ENCODE peak calls at places on chromosomes 12 and 14, in six cellular contexts. One of them, this sample, is unnamed. For H3K4me1, the result is how much of the 10 kb centered on the place peaks cover.

GRCh38 chr12:52260351-52261210 is 13.9 kb upstream of the KRT86 start:
- DNase-seq in CD4-positive, CD25-positive, alpha-beta regulatory T cell: no peak
- DNase-seq in ovary: no peak
- DNase-seq in SK-N-SH: no peak
- DNase-seq in PC-3: peak
- DNase-seq in psoas muscle: no peak
- DNase-seq in this sample: no peak

GRCh38 chr12:115158816-115159215 is 474.8 kb upstream of the TBX3 start:
- DNase-seq in psoas muscle: no peak
- DNase-seq in CD4-positive, CD25-positive, alpha-beta regulatory T cell: no peak
- DNase-seq in SK-N-SH: no peak
- DNase-seq in PC-3: no peak
- DNase-seq in ovary: no peak
- DNase-seq in this sample: no peak

GRCh38 chr14:64510825-64511679 is 6.5 kb downstream of the ZBTB1 start:
- DNase-seq in psoas muscle: peak
- DNase-seq in ovary: no peak
- DNase-seq in SK-N-SH: peak
- DNase-seq in PC-3: peak
- DNase-seq in CD4-positive, CD25-positive, alpha-beta regulatory T cell: peak
- DNase-seq in this sample: peak

GRCh38 chr12:112900298-112901145 is 6.2 kb upstream of the OAS1 start:
- DNase-seq in PC-3: peak
- DNase-seq in ovary: no peak
- DNase-seq in psoas muscle: no peak
- DNase-seq in CD4-positive, CD25-positive, alpha-beta regulatory T cell: peak
- DNase-seq in SK-N-SH: peak
- DNase-seq in this sample: peak

GRCh38 chr14:52402812-52403526 is 88.9 kb downstream of the PTGER2 start:
- DNase-seq in CD4-positive, CD25-positive, alpha-beta regulatory T cell: no peak
- DNase-seq in ovary: no peak
- DNase-seq in PC-3: peak
- DNase-seq in SK-N-SH: no peak
- DNase-seq in psoas muscle: no peak
- DNase-seq in this sample: no peak

GRCh38 chr12:89906178-89906577 is 197.5 kb upstream of the ATP2B1 start:
- DNase-seq in SK-N-SH: no peak
- DNase-seq in ovary: no peak
- DNase-seq in psoas muscle: no peak
- DNase-seq in PC-3: no peak
- DNase-seq in CD4-positive, CD25-positive, alpha-beta regulatory T cell: no peak
- DNase-seq in this sample: no peak

GRCh38 chr14:24409956-24410355 is 11.2 kb downstream of the NYNRIN start:
- DNase-seq in CD4-positive, CD25-positive, alpha-beta regulatory T cell: no peak
- DNase-seq in SK-N-SH: no peak
- DNase-seq in PC-3: no peak
- DNase-seq in ovary: no peak
- DNase-seq in psoas muscle: no peak
- DNase-seq in this sample: no peak

GRCh38 chr14:36684946-36685345 is 23.3 kb downstream of the PAX9 start:
- DNase-seq in PC-3: no peak
- DNase-seq in SK-N-SH: no peak
- DNase-seq in CD4-positive, CD25-positive, alpha-beta regulatory T cell: no peak
- DNase-seq in ovary: no peak
- DNase-seq in psoas muscle: no peak
- DNase-seq in this sample: no peak

GRCh38 chr12:74963867-74964331 is 245.7 kb downstream of the KCNC2 start:
- DNase-seq in PC-3: no peak
- DNase-seq in ovary: no peak
- DNase-seq in SK-N-SH: no peak
- DNase-seq in psoas muscle: no peak
- DNase-seq in CD4-positive, CD25-positive, alpha-beta regulatory T cell: no peak
- DNase-seq in this sample: no peak

DNA sequence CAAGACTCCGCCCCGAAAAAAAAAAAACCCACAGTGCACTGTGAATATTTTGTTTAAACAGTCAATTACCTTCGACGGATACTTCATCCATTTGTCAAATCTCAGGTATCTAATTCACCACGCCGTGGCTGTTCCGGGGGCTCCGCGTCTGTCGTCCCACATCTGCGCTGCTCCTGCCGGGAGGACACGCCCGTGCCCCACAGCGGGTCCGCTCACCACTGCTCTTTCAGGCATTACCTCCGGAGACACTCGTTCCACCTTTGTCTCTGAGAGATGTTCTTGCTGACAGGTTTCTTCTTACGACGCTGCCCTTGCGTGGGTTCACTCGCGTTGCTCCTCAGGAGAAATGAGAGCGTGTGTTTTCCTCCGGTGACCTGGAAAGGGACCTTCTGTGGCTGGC is 46.9 kb upstream of the FBRSL1 start:
- DNase-seq in psoas muscle: no peak
- DNase-seq in ovary: no peak
- DNase-seq in SK-N-SH: no peak
- DNase-seq in PC-3: no peak
- DNase-seq in CD4-positive, CD25-positive, alpha-beta regulatory T cell: no peak
- DNase-seq in this sample: no peak
- H3K4me1 ChIP-seq in psoas muscle: under half
- H3K4me1 ChIP-seq in ovary: under half
- H3K4me1 ChIP-seq in SK-N-SH: under half
- H3K4me1 ChIP-seq in PC-3: under half
- H3K4me1 ChIP-seq in CD4-positive, CD25-positive, alpha-beta regulatory T cell: under half
- H3K4me1 ChIP-seq in this sample: under half

GRCh38 chr12:2378835-2379330 is 326.1 kb downstream of the CACNA1C start:
- DNase-seq in SK-N-SH: no peak
- DNase-seq in CD4-positive, CD25-positive, alpha-beta regulatory T cell: no peak
- DNase-seq in psoas muscle: no peak
- DNase-seq in ovary: no peak
- DNase-seq in PC-3: no peak
- DNase-seq in this sample: no peak
- H3K4me1 ChIP-seq in SK-N-SH: under half
- H3K4me1 ChIP-seq in CD4-positive, CD25-positive, alpha-beta regulatory T cell: under half
- H3K4me1 ChIP-seq in psoas muscle: under half
- H3K4me1 ChIP-seq in ovary: under half
- H3K4me1 ChIP-seq in PC-3: under half
- H3K4me1 ChIP-seq in this sample: under half

DNA sequence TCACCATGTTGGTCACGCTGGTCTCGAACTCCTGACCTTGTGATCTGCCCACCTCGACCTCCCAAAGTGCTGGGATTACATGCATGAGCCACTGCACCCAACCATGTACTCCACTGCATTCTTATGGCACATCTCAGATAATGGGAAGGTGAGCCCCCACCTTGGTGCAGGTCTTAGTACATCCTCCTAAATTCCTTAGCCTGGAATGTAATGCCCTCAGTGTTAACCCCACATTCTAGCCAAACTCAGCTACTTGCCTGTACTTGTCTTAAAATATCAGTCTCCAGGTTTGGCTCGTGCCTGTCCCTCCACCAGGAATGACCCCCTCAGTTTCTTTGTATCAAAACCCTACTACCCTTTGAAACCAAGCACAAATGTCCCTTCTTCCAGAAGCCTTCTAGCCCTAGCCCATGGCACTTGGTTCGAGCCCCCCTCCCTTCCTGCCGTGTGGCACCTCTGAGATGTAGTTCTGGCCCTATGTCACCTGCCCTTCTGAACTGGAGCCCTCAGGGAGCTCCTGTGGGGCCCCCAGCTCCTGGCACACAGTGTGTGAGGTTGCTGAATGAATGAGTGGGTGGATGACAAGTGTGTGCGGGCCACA is 8.4 kb downstream of the KCNH3 start:
- DNase-seq in SK-N-SH: peak
- DNase-seq in ovary: peak
- DNase-seq in psoas muscle: no peak
- DNase-seq in PC-3: no peak
- DNase-seq in CD4-positive, CD25-positive, alpha-beta regulatory T cell: no peak
- DNase-seq in this sample: no peak
- H3K4me1 ChIP-seq in SK-N-SH: under half
- H3K4me1 ChIP-seq in ovary: under half
- H3K4me1 ChIP-seq in psoas muscle: under half
- H3K4me1 ChIP-seq in PC-3: under half
- H3K4me1 ChIP-seq in CD4-positive, CD25-positive, alpha-beta regulatory T cell: under half
- H3K4me1 ChIP-seq in this sample: under half

DNA sequence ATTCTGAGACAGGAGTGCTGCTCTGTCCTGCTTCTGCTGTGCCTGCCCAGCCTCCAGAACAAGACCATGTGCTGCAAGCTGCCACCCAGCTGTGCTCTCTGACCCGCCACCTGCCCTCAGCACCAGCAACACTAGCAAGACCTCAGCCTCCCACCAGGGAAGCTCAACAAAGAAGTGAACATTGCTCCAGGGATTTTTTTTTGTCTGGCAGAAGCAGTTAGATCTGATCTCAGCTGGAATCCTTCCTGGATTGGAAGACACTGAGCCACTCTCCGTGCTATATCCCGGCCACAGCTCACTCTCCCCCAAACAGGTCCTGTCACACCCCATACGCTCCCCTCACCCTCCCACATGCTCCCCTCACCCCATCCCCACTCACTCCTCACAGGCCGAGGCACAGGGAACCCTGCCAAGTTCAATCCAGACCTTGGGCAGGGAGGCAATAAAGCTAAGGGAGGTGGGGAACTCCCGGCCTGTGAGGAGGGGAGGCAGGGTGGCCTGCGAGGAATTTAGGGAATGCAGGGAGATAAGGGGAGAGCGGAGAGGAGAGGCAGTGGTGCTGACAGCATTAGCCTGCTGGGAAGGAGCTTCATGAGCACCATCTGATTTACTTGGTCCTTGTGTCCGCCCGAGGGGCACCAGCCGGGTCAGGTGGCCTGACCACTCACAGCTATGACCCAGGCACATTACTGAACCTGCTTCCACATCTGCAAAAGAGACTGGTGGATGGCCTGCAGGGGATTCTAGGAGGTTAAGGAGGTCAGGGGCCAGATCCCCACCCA is 29.7 kb downstream of the CCDC85C start:
- DNase-seq in SK-N-SH: peak
- DNase-seq in CD4-positive, CD25-positive, alpha-beta regulatory T cell: no peak
- DNase-seq in psoas muscle: no peak
- DNase-seq in ovary: peak
- DNase-seq in PC-3: peak
- DNase-seq in this sample: peak
- H3K4me1 ChIP-seq in SK-N-SH: half or more
- H3K4me1 ChIP-seq in CD4-positive, CD25-positive, alpha-beta regulatory T cell: under half
- H3K4me1 ChIP-seq in psoas muscle: half or more
- H3K4me1 ChIP-seq in ovary: half or more
- H3K4me1 ChIP-seq in PC-3: half or more
- H3K4me1 ChIP-seq in this sample: half or more

This sample was measured in body of pancreas.